ENCODE peak calls at places on chromosomes 1 and 21, in ten cellular contexts. N, R, O, H, A, M, U, Z, D and T are unnamed samples.

GRCh38 chr21:15604424-15604823 is 125.4 kb upstream of the USP25 start:
- DNase-seq in N (peak; percentile 32), R (no peak), O (no peak), H (peak; percentile 3), A (no peak), M (no peak), U (no peak), Z (no peak), D (no peak), T (no peak)

GRCh38 chr1:181044449-181044966 is 10.7 kb downstream of the MR1 start:
- DNase-seq in N (peak; percentile 26), R (peak; percentile 45), O (no peak), H (no peak), A (no peak), M (no peak), U (no peak), Z (no peak), D (no peak), T (no peak)

GRCh38 chr1:153248480-153248879 is 11.0 kb upstream of the LORICRIN start:
- DNase-seq in N (no peak), R (no peak), O (no peak), H (no peak), A (no peak), M (no peak), U (no peak), Z (no peak), D (no peak), T (no peak)

GRCh38 chr1:46285730-46286477 is 17.5 kb downstream of the LRRC41 start:
- DNase-seq in N (no peak), R (no peak), O (no peak), H (no peak), A (peak; percentile 90), M (no peak), U (no peak), Z (no peak), D (no peak), T (no peak)

GRCh38 chr1:228488107-228488817 is 1.1 kb downstream of the RNF187 start:
- DNase-seq in N (no peak), R (peak; percentile 42), O (no peak), H (no peak), A (no peak), M (no peak), U (no peak), Z (no peak), D (no peak), T (no peak)

GRCh38 chr1:208167229-208167869 is 76.8 kb downstream of the PLXNA2 start:
- DNase-seq in N (no peak), R (no peak), O (no peak), H (no peak), A (no peak), M (no peak), U (no peak), Z (no peak), D (no peak), T (no peak)

GRCh38 chr1:208919371-208919770 is 664.1 kb upstream of the CAMK1G start:
- DNase-seq in N (no peak), R (no peak), O (no peak), H (no peak), A (no peak), M (no peak), U (no peak), Z (no peak), D (no peak), T (no peak)

GRCh38 chr1:21966247-21967000 is 10.4 kb upstream of the CELA3B start:
- DNase-seq in N (peak; percentile 77), R (no peak), O (no peak), H (peak; percentile 54), A (no peak), M (no peak), U (no peak), Z (no peak), D (no peak), T (no peak)

GRCh38 chr21:45970674-45971486 is 10.7 kb upstream of the COL6A1 start:
- DNase-seq in N (peak; percentile 44), R (peak; percentile 68), O (no peak), H (peak; percentile 83), A (no peak), M (peak; percentile 31), U (no peak), Z (no peak), D (no peak), T (no peak)

GRCh38 chr1:200330770-200331428 is 78.9 kb downstream of the ZNF281 start:
- DNase-seq in N (no peak), R (no peak), O (no peak), H (no peak), A (no peak), M (no peak), U (no peak), Z (no peak), D (no peak), T (no peak)

GRCh38 chr1:15950763-15951295 is 25.1 kb downstream of the ZBTB17 start:
- DNase-seq in N (peak; percentile 42), R (no peak), O (no peak), H (no peak), A (no peak), M (peak; percentile 55), U (peak; percentile 58), Z (no peak), D (no peak), T (peak; percentile 6)